ENCODE peak calls at places on chromosomes 7 and 10, in five cellular contexts. S is mucosa of descending colon; N is ascending aorta; M is CD4-positive, alpha-beta T cell; I is cardiac fibroblast. R is an unnamed sample.

GRCh38 chr10:121579656-121580055 is 18.6 kb downstream of the FGFR2 start:
- DNase-seq in S (no peak), N (no peak), M (no peak), I (no peak), R (no peak)

GRCh38 chr10:66782776-66783175 is 143.1 kb upstream of the LRRTM3 start:
- DNase-seq in S (no peak), N (no peak), M (no peak), I (no peak), R (no peak)

GRCh38 chr7:3232228-3232627 is 68.8 kb upstream of the SDK1 start:
- DNase-seq in S (no peak), N (peak), M (no peak), I (peak), R (no peak)

GRCh38 chr10:103849212-103849877 is 6.0 kb downstream of the SH3PXD2A start:
- DNase-seq in S (no peak), N (no peak), M (no peak), I (no peak), R (no peak)

GRCh38 chr7:132066776-132067175 is 509.5 kb downstream of the PLXNA4 start:
- DNase-seq in S (no peak), N (no peak), M (no peak), I (peak), R (no peak)

GRCh38 chr10:24427678-24428409 is 218.9 kb downstream of the KIAA1217 start:
- DNase-seq in S (no peak), N (peak), M (no peak), I (no peak), R (no peak)

GRCh38 chr10:89330537-89330936 is 2.7 kb downstream of the IFIT3 start:
- DNase-seq in S (no peak), N (no peak), M (no peak), I (no peak), R (no peak)

GRCh38 chr7:142114207-142114606 is 2.7 kb downstream of the MGAM2 start:
- DNase-seq in S (no peak), N (no peak), M (no peak), I (no peak), R (no peak)

DNA sequence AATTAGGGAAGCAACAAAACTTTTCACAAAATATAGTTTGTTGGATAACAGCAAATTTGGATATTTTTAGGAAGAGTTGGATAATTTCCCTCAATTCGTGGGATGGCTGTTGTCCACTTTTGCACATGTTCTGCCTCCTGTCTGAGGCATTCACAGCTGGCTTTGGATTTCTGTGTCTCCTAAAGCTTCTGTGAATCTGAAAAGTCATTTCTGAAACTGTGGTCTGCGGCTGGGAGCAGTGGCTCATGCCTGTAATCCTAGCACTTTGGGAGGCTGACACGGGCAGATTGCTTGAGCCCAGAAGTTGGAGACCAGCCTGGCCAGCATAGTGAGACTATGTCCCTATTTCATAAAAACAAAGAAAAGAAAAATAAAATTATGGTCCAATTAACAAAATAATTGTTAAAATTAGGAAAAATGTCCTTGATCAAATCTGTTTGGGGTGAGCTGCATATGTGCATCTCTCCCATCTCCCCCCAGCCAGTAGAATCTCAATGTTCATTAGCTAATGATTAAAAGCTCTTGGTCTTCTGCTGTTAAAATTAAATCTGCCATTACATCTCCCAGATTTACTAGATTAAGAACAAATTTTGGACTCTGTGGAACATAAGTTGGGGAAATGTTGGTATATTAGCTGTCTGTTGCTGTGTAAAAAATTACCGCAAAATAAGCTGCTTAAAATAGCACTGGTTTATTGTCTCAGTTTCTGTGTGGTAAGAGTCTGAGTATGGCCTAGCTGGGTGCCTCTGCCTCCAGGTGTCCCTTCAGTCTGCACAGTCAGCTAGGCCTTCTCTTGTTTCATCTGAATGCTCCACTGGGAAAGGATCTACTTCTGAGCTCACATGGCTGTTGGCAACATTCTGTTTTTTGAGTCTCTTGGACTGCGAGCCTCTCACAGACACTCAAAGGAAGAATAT is 332.0 kb upstream of the FZD1 start:
- DNase-seq in S (peak), N (no peak), M (no peak), I (no peak), R (no peak)
- TF ChIP-seq CTCF in S (no peak), N (no peak), M (no peak), I (no peak), R (no peak)

DNA sequence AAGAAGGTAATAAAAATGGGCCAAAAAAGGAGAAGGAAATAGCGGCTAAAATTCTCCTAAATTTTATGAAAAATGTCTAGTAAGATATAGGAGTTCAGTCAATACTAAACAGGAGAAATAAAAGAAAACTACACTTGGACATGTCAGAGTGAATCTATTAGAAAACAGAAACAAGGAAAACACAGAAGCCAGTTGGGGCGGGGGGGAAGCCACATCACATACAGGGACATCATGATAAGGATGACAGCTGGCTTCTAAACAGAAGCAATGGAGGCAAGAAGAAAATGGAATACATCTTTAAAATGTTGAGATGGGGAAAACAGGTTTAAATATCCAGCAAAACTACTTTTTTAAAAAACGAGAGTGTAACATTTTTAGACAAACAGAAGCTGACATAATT is 77.8 kb downstream of the CUBN start:
- DNase-seq in S (no peak), N (no peak), M (no peak), I (no peak), R (no peak)
- TF ChIP-seq CTCF in S (no peak), N (no peak), M (no peak), I (no peak), R (no peak)

GRCh38 chr10:113272511-113272910 is 280.3 kb upstream of the HABP2 start:
- DNase-seq in S (no peak), N (no peak), M (no peak), I (no peak), R (no peak)

GRCh38 chr10:113273877-113274829 is 278.7 kb upstream of the HABP2 start:
- DNase-seq in S (peak), N (no peak), M (no peak), I (no peak), R (peak)

GRCh38 chr10:113269333-113269732 is 283.5 kb upstream of the HABP2 start:
- DNase-seq in S (no peak), N (no peak), M (no peak), I (no peak), R (no peak)

GRCh38 chr10:113268186-113268585 is 284.7 kb upstream of the HABP2 start:
- DNase-seq in S (no peak), N (no peak), M (no peak), I (no peak), R (no peak)

DNA sequence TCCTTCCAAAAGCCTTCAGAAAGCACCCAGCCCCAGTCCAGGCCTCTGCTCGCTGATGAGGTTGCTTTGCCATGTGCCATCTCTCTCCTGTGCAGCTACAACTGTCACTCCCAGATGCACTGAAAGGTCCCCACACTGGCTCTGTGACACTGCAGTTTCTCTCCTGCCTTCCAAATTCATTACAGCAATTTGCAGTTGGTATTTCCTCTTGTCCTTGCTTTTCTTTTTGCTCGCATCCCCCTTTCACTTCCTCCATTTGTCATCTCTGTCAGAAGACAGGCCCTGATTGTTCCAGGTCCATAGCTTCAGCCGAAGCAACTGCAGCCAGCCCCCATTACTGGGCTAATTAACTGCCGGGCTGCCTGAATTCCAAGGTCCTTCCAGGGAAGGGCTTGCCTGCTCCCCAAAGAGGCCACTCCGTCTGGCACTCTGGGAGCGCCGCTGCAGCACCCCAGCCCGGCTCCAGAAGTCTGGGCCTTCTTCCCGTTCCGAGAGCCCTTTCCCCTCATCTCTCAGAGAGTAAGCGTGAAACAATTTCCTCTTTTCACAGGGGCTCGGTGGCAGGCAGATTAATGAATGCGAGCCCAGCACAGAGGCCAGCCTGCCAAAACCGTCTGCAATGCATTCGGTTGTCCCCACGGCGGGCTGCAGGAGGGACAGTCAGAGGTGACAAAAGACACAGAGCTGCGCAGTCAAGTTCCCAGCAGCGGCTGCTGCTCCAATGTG is 279.5 kb upstream of the HABP2 start:
- DNase-seq in S (peak), N (no peak), M (no peak), I (peak), R (peak)
- TF ChIP-seq CTCF in S (no peak), N (no peak), M (no peak), I (no peak), R (no peak)

DNA sequence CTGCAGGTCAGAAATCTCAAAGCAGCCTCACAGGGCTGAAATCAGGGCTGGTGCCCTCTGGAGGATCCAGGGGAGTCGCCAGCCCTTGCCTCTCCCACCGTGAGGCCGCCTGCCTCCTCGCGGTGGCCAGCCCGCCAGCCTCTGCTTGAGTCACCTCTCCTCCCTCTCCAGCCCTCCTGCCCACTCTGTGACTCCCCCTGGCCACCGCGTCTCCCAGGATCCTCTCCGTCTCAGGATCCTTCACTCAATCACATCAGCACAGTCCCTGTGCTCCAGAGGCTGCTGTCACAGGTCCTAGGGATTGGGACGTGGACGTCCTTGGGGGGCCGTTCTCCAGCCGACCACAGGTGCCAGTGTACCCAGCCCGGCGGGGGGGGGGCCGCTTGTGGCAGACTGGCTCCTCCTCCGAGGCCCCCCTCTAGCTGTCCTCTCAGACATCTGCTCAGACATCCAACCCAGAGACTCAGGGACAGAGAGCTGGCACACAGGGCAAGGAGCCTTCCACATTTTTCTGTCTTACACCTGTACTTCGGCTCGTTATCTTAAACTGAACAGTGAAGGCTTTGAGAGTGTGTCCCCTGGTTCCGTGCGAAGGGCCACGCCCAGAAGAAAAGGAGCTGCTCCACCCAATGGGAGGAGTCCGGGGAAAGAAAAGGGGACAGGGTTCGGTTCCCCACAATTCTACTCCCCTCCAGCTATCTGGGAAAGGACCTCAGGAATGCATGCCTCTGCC is 9.4 kb upstream of the PPP2R2D start:
- DNase-seq in S (no peak), N (no peak), M (no peak), I (no peak), R (peak)
- TF ChIP-seq CTCF in S (no peak), N (no peak), M (no peak), I (peak), R (no peak)

GRCh38 chr10:126857178-126857806 is 47.9 kb upstream of the DOCK1 start:
- DNase-seq in S (no peak), N (no peak), M (no peak), I (no peak), R (no peak)
- TF ChIP-seq CTCF in S (no peak), N (no peak), M (no peak), I (no peak), R (no peak)

DNA sequence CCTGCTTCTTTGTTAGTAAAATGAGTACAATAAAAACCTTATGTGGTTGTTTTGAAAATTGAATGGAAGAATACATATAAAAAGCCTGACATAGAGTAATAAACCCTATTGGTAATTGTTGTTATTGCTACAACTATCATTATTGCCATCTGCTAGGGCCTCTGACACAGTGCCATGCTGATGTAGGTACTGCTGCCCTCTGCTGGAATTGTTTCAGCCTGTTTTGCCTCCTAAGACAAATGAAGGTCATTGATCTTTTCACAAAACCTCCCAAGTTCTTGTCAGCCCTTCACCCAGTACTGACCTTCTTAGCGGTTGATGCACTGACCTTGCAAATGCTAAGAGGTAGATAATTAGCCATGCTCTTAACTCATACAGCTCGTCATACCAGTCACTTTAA is 975.3 kb downstream of the SORCS1 start:
- DNase-seq in S (peak), N (no peak), M (no peak), I (peak), R (peak)
- TF ChIP-seq CTCF in S (no peak), N (no peak), M (no peak), I (peak), R (peak)

R was measured in glutamatergic neuron.